ENCODE peak calls at places on chromosomes 12 and 14, in five cellular contexts. Y is T-helper 2 cell; X is NCI-H1105; K is stimulated activated effector memory CD8-positive, alpha-beta T cell treated with anti-CD3 and anti-CD28 coated beads, Interleukin-12 subunit alpha, Interleukin-12 subunit beta, amount 100 ng/mL, for 72 hours; H is A549. C is an unnamed sample.

GRCh38 chr14:92586966-92587365 is 73.4 kb downstream of the RIN3 start:
- DNase-seq in Y (no peak), H (no peak), K (peak; percentile 63), X (no peak), C (no peak)

GRCh38 chr12:81296556-81297305 is 218.9 kb downstream of the ACSS3 start:
- DNase-seq in H (no peak), K (no peak), X (no peak), Y (no peak), C (no peak)

GRCh38 chr12:50425859-50426258 is 25.2 kb downstream of the LARP4 start:
- DNase-seq in X (no peak), H (no peak), Y (no peak), K (no peak), C (no peak)

GRCh38 chr12:5123921-5124320 is 80.2 kb downstream of the KCNA5 start:
- DNase-seq in Y (no peak), H (no peak), K (no peak), X (no peak), C (no peak)

GRCh38 chr14:33564774-33565630 is 385.9 kb downstream of the EGLN3 start:
- DNase-seq in Y (no peak), H (no peak), X (peak; percentile 1), K (no peak), C (no peak)

GRCh38 chr12:79409562-79409961 is 281.2 kb downstream of the PAWR start:
- DNase-seq in Y (no peak), K (no peak), H (no peak), X (no peak), C (peak; percentile 95)

GRCh38 chr14:90995785-90996184 is 64.7 kb downstream of the RPS6KA5 start:
- DNase-seq in K (no peak), X (no peak), Y (no peak), H (no peak), C (no peak)

GRCh38 chr14:81435578-81436295 is 35.6 kb upstream of the STON2 start:
- DNase-seq in K (peak; percentile 52), X (peak; percentile 81), Y (no peak), H (peak; percentile 51), C (peak; percentile 35)

GRCh38 chr14:91185721-91186120 is 58.8 kb downstream of the GPR68 start:
- DNase-seq in K (no peak), Y (no peak), X (no peak), H (no peak), C (no peak)

GRCh38 chr14:100145682-100146464 is 13.6 kb downstream of the DEGS2 start:
- DNase-seq in K (no peak), X (no peak), Y (no peak), H (no peak), C (no peak)

GRCh38 chr14:93015505-93015904 is 92.6 kb downstream of the CHGA start:
- DNase-seq in K (no peak), H (no peak), X (no peak), Y (no peak), C (no peak)

GRCh38 chr12:104741497-104742367 is 216.4 kb downstream of the SLC41A2 start:
- DNase-seq in H (no peak), X (no peak), K (no peak), Y (no peak), C (no peak)

GRCh38 chr14:55789442-55789841 is 209.4 kb downstream of the KTN1 start:
- DNase-seq in H (no peak), X (no peak), K (no peak), Y (no peak), C (peak; percentile 67)

GRCh38 chr14:49679271-49679670 is 8.7 kb downstream of the POLE2 start:
- DNase-seq in K (no peak), X (no peak), H (no peak), Y (no peak), C (no peak)

GRCh38 chr14:103522649-103523582 is at the start of gene CKB:
- DNase-seq in X (peak; percentile 88), H (peak; percentile 83), Y (no peak), K (no peak), C (peak; percentile 88)

GRCh38 chr12:50990147-50990727 is 35.9 kb downstream of the SLC11A2 start:
- DNase-seq in Y (no peak), H (no peak), K (no peak), X (no peak), C (no peak)

GRCh38 chr14:20712900-20713299 is 24.3 kb downstream of the ANG start:
- DNase-seq in X (no peak), Y (no peak), K (no peak), H (no peak), C (no peak)

GRCh38 chr12:92170050-92170449 is 24.4 kb upstream of the BTG1 start:
- DNase-seq in K (no peak), Y (no peak), H (no peak), X (no peak), C (no peak)

GRCh38 chr14:57261604-57262003 is 7.1 kb downstream of the EXOC5 start:
- DNase-seq in X (no peak), K (no peak), H (no peak), Y (no peak), C (no peak)

GRCh38 chr14:69315302-69315701 is 55.3 kb downstream of the GALNT16 start:
- DNase-seq in X (no peak), K (no peak), Y (no peak), H (no peak), C (peak; percentile 40)

GRCh38 chr14:67172056-67172455 is 17.2 kb upstream of the GARIN2 start:
- DNase-seq in K (no peak), H (no peak), X (no peak), Y (no peak), C (no peak)

GRCh38 chr12:88520436-88520820 is 59.8 kb downstream of the KITLG start:
- DNase-seq in K (no peak), X (no peak), H (no peak), Y (no peak), C (peak; percentile 35)

GRCh38 chr12:130859128-130859527 is 12.7 kb upstream of the RAN start:
- DNase-seq in H (no peak), Y (no peak), X (no peak), K (no peak), C (no peak)

GRCh38 chr14:75409425-75410205 is 18.2 kb upstream of the JDP2 start:
- DNase-seq in Y (no peak), X (no peak), H (no peak), K (no peak), C (no peak)

GRCh38 chr12:42162198-42162597 is 17.5 kb upstream of the GXYLT1 start:
- DNase-seq in X (no peak), K (no peak), Y (no peak), H (no peak), C (no peak)

GRCh38 chr12:45477526-45477925 is 252.0 kb upstream of the ARID2 start:
- DNase-seq in H (no peak), K (no peak), X (no peak), Y (no peak), C (no peak)

GRCh38 chr14:48096869-48097268 is 421.5 kb upstream of the MDGA2 start:
- DNase-seq in Y (no peak), H (no peak), X (no peak), K (no peak), C (no peak)

GRCh38 chr14:36941783-36942521 is 230.5 kb downstream of the SLC25A21 start:
- DNase-seq in Y (no peak), X (peak; percentile 68), H (peak; percentile 34), K (peak; percentile 74), C (peak; percentile 67)

GRCh38 chr14:102063092-102063807 is 23.6 kb downstream of the HSP90AA1 start:
- DNase-seq in H (peak; percentile 81), K (peak; percentile 74), Y (peak; percentile 44), X (peak; percentile 63), C (peak; percentile 74)

GRCh38 chr14:61338457-61338856 is 17.1 kb downstream of the PRKCH start:
- DNase-seq in H (no peak), K (no peak), X (no peak), Y (no peak), C (no peak)

GRCh38 chr14:70018713-70019201 is 139.5 kb downstream of the SMOC1 start:
- DNase-seq in Y (no peak), H (no peak), K (no peak), X (no peak), C (peak; percentile 56)

GRCh38 chr12:75820848-75821578 is 210.6 kb downstream of the PHLDA1 start:
- DNase-seq in Y (no peak), X (no peak), H (no peak), K (no peak), C (peak; percentile 61)

GRCh38 chr14:94051115-94051514 is 25.0 kb downstream of the OTUB2 start:
- DNase-seq in K (no peak), H (no peak), Y (no peak), X (no peak), C (peak; percentile 65)

C was measured in cardiac muscle cell.